ENCODE peak calls at places on chromosomes 5 and 9, in nine cellular contexts. V is CD8-positive, alpha-beta memory T cell; Q is AML-193; P is stimulated activated naive B cell treated with anti-CD40 and anti-IgM and Interleukin-4, amounts not matched to agents 10 μg/mL and 1 μg/mL and 100 μg/mL, for 72 hours; S is NCI-H1092; J is A172; Z is adrenal gland; O is IMR-90; D is T-helper 1 cell. M is an unnamed sample.

GRCh38 chr9:13110766-13111400 is 168.6 kb downstream of the MPDZ start:
- DNase-seq in O (no peak), P (no peak), J (no peak), Q (no peak), V (no peak), D (no peak), S (peak; percentile 31), Z (peak; percentile 57), M (no peak)

GRCh38 chr5:111950660-111951059 is 193.7 kb upstream of the NREP start:
- DNase-seq in S (no peak), P (no peak), J (no peak), Q (no peak), D (no peak), O (peak; percentile 80), Z (no peak), V (no peak), M (no peak)

GRCh38 chr9:99368341-99369326 is 146.6 kb downstream of the SEC61B start:
- DNase-seq in V (no peak), O (peak; percentile 83), J (peak; percentile 23), D (no peak), Q (no peak), P (peak; percentile 62), Z (peak; percentile 45), S (no peak), M (peak; percentile 26)

GRCh38 chr5:138725885-138726457 is 27.3 kb upstream of the CTNNA1 start:
- DNase-seq in Z (no peak), V (no peak), S (no peak), J (no peak), O (no peak), Q (no peak), D (no peak), P (no peak), M (no peak)

GRCh38 chr5:174872271-174872670 is 147.9 kb downstream of the MSX2 start:
- DNase-seq in J (no peak), P (no peak), Z (no peak), D (no peak), Q (no peak), S (no peak), V (no peak), O (no peak), M (no peak)

GRCh38 chr9:113748135-113748534 is 128.0 kb upstream of the ZNF618 start:
- DNase-seq in D (no peak), Z (no peak), O (no peak), Q (no peak), V (no peak), P (no peak), S (no peak), J (no peak), M (no peak)

GRCh38 chr5:96434201-96434645 is 1.2 kb upstream of the PCSK1 start:
- DNase-seq in O (peak; percentile 74), P (no peak), Q (peak; percentile 18), Z (peak; percentile 79), V (no peak), D (peak; percentile 6), S (peak; percentile 93), J (peak; percentile 67), M (peak; percentile 17)

GRCh38 chr5:149220750-149221149 is 50.9 kb upstream of the AFAP1L1 start:
- DNase-seq in Q (no peak), P (no peak), D (no peak), V (no peak), J (no peak), Z (no peak), O (no peak), S (no peak), M (no peak)

GRCh38 chr5:179258922-179259730 is 86.1 kb downstream of the ADAMTS2 start:
- DNase-seq in D (no peak), Z (peak; percentile 22), Q (no peak), J (peak; percentile 77), O (peak; percentile 72), S (no peak), P (no peak), V (no peak), M (no peak)

GRCh38 chr9:136095028-136095494 is at the start of gene NACC2:
- DNase-seq in O (peak; percentile 52), Q (no peak), V (no peak), D (no peak), Z (peak; percentile 68), S (no peak), J (no peak), P (no peak), M (peak; percentile 69)

GRCh38 chr9:127078336-127078735 is 44.1 kb downstream of the ANGPTL2 start:
- DNase-seq in V (no peak), S (no peak), O (no peak), P (no peak), D (no peak), Z (no peak), J (no peak), Q (no peak), M (no peak)

GRCh38 chr9:82961504-82962125 is 101.3 kb downstream of the RASEF start:
- DNase-seq in S (peak; percentile 89), V (no peak), Z (peak; percentile 87), O (peak; percentile 70), D (peak; percentile 20), Q (peak; percentile 49), P (peak; percentile 49), J (peak; percentile 71), M (peak; percentile 53)